ENCODE peak calls at places on chromosome 3, in four cellular contexts. One of them, this sample, is unnamed.

GRCh38 chr3:140243536-140243935 is 308.6 kb downstream of the CLSTN2 start:
- DNase-seq in type B pancreatic cell: no peak
- DNase-seq in NCI-H2081 treated with DMSO at 0.1 percent for 48 hours: no peak
- DNase-seq in effector CD4-positive, alpha-beta T cell: no peak
- DNase-seq in this sample: no peak

GRCh38 chr3:12663311-12663935 is 494 bp downstream of the RAF1 start:
- DNase-seq in type B pancreatic cell: no peak
- DNase-seq in NCI-H2081 treated with DMSO at 0.1 percent for 48 hours: no peak
- DNase-seq in effector CD4-positive, alpha-beta T cell: peak; percentile 4
- DNase-seq in this sample: peak; percentile 45

GRCh38 chr3:51974963-51975856 is at the start of gene ABHD14A:
- DNase-seq in type B pancreatic cell: no peak
- DNase-seq in NCI-H2081 treated with DMSO at 0.1 percent for 48 hours: no peak
- DNase-seq in effector CD4-positive, alpha-beta T cell: peak; percentile 64
- DNase-seq in this sample: peak; percentile 57

GRCh38 chr3:138786788-138787276 is 47.9 kb downstream of the PIK3CB start:
- DNase-seq in type B pancreatic cell: no peak
- DNase-seq in NCI-H2081 treated with DMSO at 0.1 percent for 48 hours: no peak
- DNase-seq in effector CD4-positive, alpha-beta T cell: no peak
- DNase-seq in this sample: no peak

GRCh38 chr3:98557324-98558010 is 25.7 kb downstream of the GPR15 start:
- DNase-seq in type B pancreatic cell: no peak
- DNase-seq in NCI-H2081 treated with DMSO at 0.1 percent for 48 hours: no peak
- DNase-seq in effector CD4-positive, alpha-beta T cell: no peak
- DNase-seq in this sample: no peak

GRCh38 chr3:126360046-126360713 is 3.0 kb upstream of the KLF15 start:
- DNase-seq in type B pancreatic cell: no peak
- DNase-seq in NCI-H2081 treated with DMSO at 0.1 percent for 48 hours: no peak
- DNase-seq in effector CD4-positive, alpha-beta T cell: no peak
- DNase-seq in this sample: no peak

GRCh38 chr3:194307849-194308248 is 43.3 kb downstream of the CPN2 start:
- DNase-seq in type B pancreatic cell: no peak
- DNase-seq in NCI-H2081 treated with DMSO at 0.1 percent for 48 hours: no peak
- DNase-seq in effector CD4-positive, alpha-beta T cell: no peak
- DNase-seq in this sample: no peak

GRCh38 chr3:46880884-46881818 is 3.6 kb downstream of the PTH1R start:
- DNase-seq in type B pancreatic cell: no peak
- DNase-seq in NCI-H2081 treated with DMSO at 0.1 percent for 48 hours: no peak
- DNase-seq in effector CD4-positive, alpha-beta T cell: no peak
- DNase-seq in this sample: no peak